ENCODE peak calls at places on chromosomes 3 and 15, in six cellular contexts. V, F, M, W, C and J are unnamed samples.

GRCh38 chr3:187966141-187966540 is 187.8 kb upstream of the LPP start:
- DNase-seq in W (no peak), C (no peak), V (no peak), M (no peak), F (no peak), J (no peak)

GRCh38 chr15:55741592-55742497 is 1.1 kb downstream of the PRTG start:
- DNase-seq in C (no peak), V (no peak), M (no peak), W (no peak), F (no peak), J (no peak)

GRCh38 chr15:79673416-79674123 is 223.2 kb downstream of the MTHFS start:
- DNase-seq in W (no peak), F (peak; percentile 66), M (peak; percentile 76), C (no peak), V (peak; percentile 27), J (no peak)

GRCh38 chr3:127908202-127908601 is 6.8 kb upstream of the KBTBD12 start:
- DNase-seq in C (no peak), M (no peak), F (no peak), W (no peak), V (no peak), J (no peak)

GRCh38 chr15:25391971-25392733 is 46.7 kb downstream of the UBE3A start:
- DNase-seq in W (no peak), F (peak; percentile 74), V (peak; percentile 89), M (peak; percentile 78), C (no peak), J (no peak)

GRCh38 chr3:31725568-31725967 is 192.8 kb downstream of the STT3B start:
- DNase-seq in V (no peak), W (no peak), F (no peak), M (no peak), C (no peak), J (no peak)

GRCh38 chr3:33706056-33706455 is 12.0 kb downstream of the CLASP2 start:
- DNase-seq in F (no peak), C (no peak), M (no peak), W (no peak), V (no peak), J (no peak)

GRCh38 chr3:165254812-165255211 is 58.6 kb upstream of the SLITRK3 start:
- DNase-seq in W (no peak), V (no peak), M (peak; percentile 34), C (peak; percentile 33), F (peak; percentile 10), J (no peak)

GRCh38 chr3:65177879-65178484 is 490.2 kb upstream of the ADAMTS9 start:
- DNase-seq in V (peak; percentile 10), W (no peak), C (no peak), F (peak; percentile 25), M (peak; percentile 35), J (peak; percentile 86)

GRCh38 chr3:16516695-16517481 is 3.4 kb upstream of the RFTN1 start:
- DNase-seq in C (no peak), F (peak; percentile 66), V (no peak), M (peak; percentile 76), W (no peak), J (peak; percentile 29)

GRCh38 chr15:31372635-31373091 is 46.0 kb downstream of the KLF13 start:
- DNase-seq in V (peak; percentile 51), C (no peak), W (peak; percentile 70), F (peak; percentile 50), M (peak; percentile 62), J (no peak)

GRCh38 chr3:11604139-11604895 is 39.4 kb downstream of the VGLL4 start:
- DNase-seq in C (no peak), W (no peak), V (no peak), F (peak; percentile 73), M (peak; percentile 78), J (no peak)

GRCh38 chr3:119098620-119099222 is 47.2 kb upstream of the TEX55 start:
- DNase-seq in V (peak; percentile 11), F (peak; percentile 7), C (peak; percentile 37), M (peak; percentile 13), W (no peak), J (no peak)

GRCh38 chr3:25944328-25944727 is 154.4 kb downstream of the OXSM start:
- DNase-seq in W (no peak), F (no peak), M (no peak), V (no peak), C (no peak), J (no peak)

GRCh38 chr3:27859821-27860220 is 137.7 kb upstream of the EOMES start:
- DNase-seq in M (no peak), V (no peak), W (no peak), C (no peak), F (no peak), J (no peak)

GRCh38 chr3:108404409-108404808 is 106.0 kb downstream of the MYH15 start:
- DNase-seq in V (no peak), C (no peak), M (peak; percentile 41), W (no peak), F (peak; percentile 22), J (peak; percentile 45)

GRCh38 chr3:130981469-130981868 is 45.2 kb downstream of the ASTE1 start:
- DNase-seq in M (no peak), C (no peak), F (no peak), W (no peak), V (no peak), J (no peak)

GRCh38 chr3:11530153-11530721 is 113.5 kb downstream of the VGLL4 start:
- DNase-seq in W (peak; percentile 83), M (peak; percentile 99), F (peak; percentile 99), V (peak; percentile 97), C (no peak), J (peak; percentile 75)

GRCh38 chr3:64861684-64862083 is 173.9 kb upstream of the ADAMTS9 start:
- DNase-seq in V (no peak), F (no peak), W (no peak), M (no peak), C (no peak), J (no peak)

GRCh38 chr3:141431411-141432378 is 55.1 kb upstream of the RASA2 start:
- DNase-seq in W (no peak), V (no peak), M (no peak), C (no peak), F (no peak), J (peak; percentile 88)
- H3K4me3 ChIP-seq in W (no peak overlapping the region), V (no peak overlapping the region), M (no peak overlapping the region), C (no peak overlapping the region), F (no peak overlapping the region), J (peak overlapping the region; percentile 3)

GRCh38 chr3:179068779-179069530 is 2.7 kb downstream of the ZMAT3 start:
- DNase-seq in W (no peak), C (no peak), F (no peak), V (no peak), M (no peak), J (no peak)
- H3K4me3 ChIP-seq in W (no peak overlapping the region), C (no peak overlapping the region), F (peak overlapping the region; percentile 94), V (peak overlapping the region; percentile 66), M (peak overlapping the region; percentile 27), J (peak overlapping the region; percentile 64)

GRCh38 chr3:29337565-29337964 is 56.7 kb downstream of the RBMS3 start:
- DNase-seq in C (no peak), W (no peak), M (no peak), V (no peak), F (no peak), J (no peak)

GRCh38 chr3:29333520-29333919 is 52.6 kb downstream of the RBMS3 start:
- DNase-seq in W (no peak), C (no peak), F (no peak), M (no peak), V (no peak), J (no peak)

GRCh38 chr3:29334652-29335189 is 53.9 kb downstream of the RBMS3 start:
- DNase-seq in V (no peak), C (no peak), W (no peak), M (peak; percentile 54), F (peak; percentile 41), J (no peak)

GRCh38 chr3:29335438-29335837 is 54.6 kb downstream of the RBMS3 start:
- DNase-seq in M (peak; percentile 100), F (peak; percentile 99), C (peak; percentile 6), V (peak; percentile 96), W (peak; percentile 91), J (peak; percentile 98)

DNA sequence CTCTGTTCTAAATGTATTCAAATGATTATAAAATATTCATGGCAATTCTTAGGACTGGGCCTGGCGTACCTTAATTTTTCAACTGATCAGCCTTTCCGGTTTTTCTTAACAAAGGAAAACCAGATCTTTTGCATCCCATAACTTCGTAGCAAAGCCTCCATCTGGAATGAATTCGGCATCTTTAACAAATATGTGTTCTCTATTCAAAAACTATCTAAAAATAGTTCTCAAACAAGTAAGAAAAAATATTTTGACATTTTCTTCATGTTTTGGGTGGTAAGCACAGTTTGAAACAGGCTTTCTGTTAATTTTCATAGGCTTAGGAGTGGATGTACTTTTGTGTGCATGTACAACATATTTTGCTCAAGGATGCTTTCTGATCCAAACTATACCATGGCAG is 55.0 kb downstream of the RBMS3 start:
- DNase-seq in M (no peak), F (no peak), W (no peak), V (no peak), C (no peak), J (no peak)
- H3K4me3 ChIP-seq in M (peak overlapping the region; percentile 34), F (peak overlapping the region; percentile 43), W (peak overlapping the region; percentile 39), V (peak overlapping the region; percentile 29), C (no peak overlapping the region), J (peak overlapping the region; percentile 16)

DNA sequence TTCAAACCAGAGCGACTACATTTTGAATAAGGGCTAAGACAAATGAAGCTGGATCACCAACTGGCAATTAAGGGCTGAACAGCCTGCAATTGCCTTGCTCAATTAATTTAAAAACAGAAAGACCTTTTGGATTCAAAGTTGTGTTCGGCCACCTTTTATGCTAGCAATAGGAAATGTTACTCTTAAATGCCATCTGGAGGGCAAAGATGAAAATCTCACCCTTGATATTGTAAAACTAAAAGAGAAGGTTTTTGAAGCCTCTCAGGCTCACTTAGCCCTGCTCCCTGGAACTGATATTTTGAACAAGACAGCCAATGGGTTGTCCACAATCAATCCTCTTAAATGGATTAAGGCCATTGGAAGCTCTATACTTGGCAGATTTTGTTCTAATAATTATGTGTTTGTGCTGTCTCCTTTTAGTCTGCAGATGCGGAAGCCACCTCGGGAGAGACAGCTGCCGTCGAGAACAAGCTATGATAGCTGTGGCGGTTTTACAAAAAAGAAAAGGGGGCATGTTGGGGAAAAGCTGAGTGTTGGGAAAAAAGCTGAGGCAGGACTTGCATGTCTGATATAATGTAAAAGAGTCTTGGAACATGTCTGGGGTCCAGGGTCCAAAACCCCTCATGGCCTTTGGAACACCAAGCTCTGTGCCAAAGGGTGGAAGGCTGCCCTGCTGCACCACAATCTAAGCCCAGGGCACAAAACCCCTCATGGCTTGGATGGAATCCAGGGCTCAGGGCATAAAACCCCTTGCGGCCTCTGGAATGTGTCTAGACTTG is 44.4 kb downstream of the ACAD9 start:
- DNase-seq in C (no peak), F (no peak), V (no peak), M (no peak), W (peak; percentile 19), J (no peak)
- H3K4me3 ChIP-seq in C (no peak overlapping the region), F (no peak overlapping the region), V (no peak overlapping the region), M (no peak overlapping the region), W (no peak overlapping the region), J (no peak overlapping the region)

GRCh38 chr15:28950916-28951315 is 65.1 kb downstream of the APBA2 start:
- DNase-seq in M (no peak), V (no peak), W (no peak), C (no peak), F (no peak), J (no peak)
- H3K4me3 ChIP-seq in M (no peak overlapping the region), V (no peak overlapping the region), W (no peak overlapping the region), C (no peak overlapping the region), F (no peak overlapping the region), J (no peak overlapping the region)